ENCODE peak calls at places on chromosome 7, in four cellular contexts. T is foreskin fibroblast, P is fibroblast of lung, I is uterus. H is an unnamed sample.
A peak's percentile ranks its signal among the peaks of the same experiment; 100 is the strongest.

GRCh38 chr7:137081694-137082093 is 213.2 kb downstream of the CHRM2 start:
- DNase-seq in P (peak; percentile 98), T (peak; percentile 95), I (peak; percentile 57), H (peak; percentile 96)

GRCh38 chr7:17292858-17293257 is 5.6 kb upstream of the AHR start:
- DNase-seq in I (no peak), P (no peak), T (no peak), H (no peak)

GRCh38 chr7:137564677-137565076 is 221.1 kb upstream of the PTN start:
- DNase-seq in T (peak; percentile 15), P (no peak), I (no peak), H (no peak)

GRCh38 chr7:69693042-69693441 is 94.8 kb downstream of the AUTS2 start:
- DNase-seq in I (no peak), P (no peak), T (no peak), H (no peak)

GRCh38 chr7:133912916-133913697 is 214.0 kb upstream of the LRGUK start:
- DNase-seq in P (no peak), T (peak; percentile 18), I (no peak), H (no peak)

GRCh38 chr7:133819695-133820094 is 307.4 kb upstream of the LRGUK start:
- DNase-seq in P (no peak), I (no peak), T (no peak), H (no peak)

GRCh38 chr7:23191022-23191421 is 9.2 kb downstream of the NUP42 start:
- DNase-seq in I (no peak), P (no peak), T (no peak), H (no peak)

GRCh38 chr7:132919776-132920175 is 162.1 kb downstream of the CHCHD3 start:
- DNase-seq in T (peak; percentile 64), I (no peak), P (no peak), H (peak; percentile 19)

GRCh38 chr7:149199234-149199990 is 4.1 kb downstream of the ZNF282 start:
- DNase-seq in P (no peak), I (no peak), T (no peak), H (no peak)

GRCh38 chr7:30222519-30223213 is 61.7 kb upstream of the ZNRF2 start:
- DNase-seq in P (no peak), T (no peak), I (no peak), H (no peak)

GRCh38 chr7:133180717-133181116 is 72.2 kb upstream of the EXOC4 start:
- DNase-seq in P (no peak), T (no peak), I (no peak), H (no peak)

GRCh38 chr7:153087498-153087897 is 327.9 kb downstream of the ACTR3B start:
- DNase-seq in I (no peak), T (peak; percentile 8), P (no peak), H (no peak)

GRCh38 chr7:98126311-98127142 is 19.9 kb downstream of the LMTK2 start:
- DNase-seq in T (peak; percentile 15), I (no peak), P (no peak), H (no peak)

GRCh38 chr7:127598318-127598717 is 4.8 kb downstream of the FSCN3 start:
- DNase-seq in P (no peak), I (no peak), T (no peak), H (no peak)

GRCh38 chr7:148472406-148472805 is 118.2 kb upstream of the C7orf33 start:
- DNase-seq in P (no peak), T (no peak), I (no peak), H (no peak)

GRCh38 chr7:732094-732541 is 5.0 kb upstream of the PRKAR1B start:
- DNase-seq in I (no peak), P (peak; percentile 26), T (no peak), H (no peak)

GRCh38 chr7:20330797-20331230 is at the start of gene ITGB8:
- DNase-seq in I (peak; percentile 52), T (peak; percentile 64), P (no peak), H (no peak)

GRCh38 chr7:25720427-25720826 is 431.6 kb upstream of the NFE2L3 start:
- DNase-seq in P (peak; percentile 14), T (no peak), I (no peak), H (no peak)

GRCh38 chr7:40329601-40330153 is 194.9 kb downstream of the SUGCT start:
- DNase-seq in P (peak; percentile 74), I (no peak), T (peak; percentile 74), H (no peak)

GRCh38 chr7:134931487-134931886 is 54.8 kb upstream of the AGBL3 start:
- DNase-seq in P (peak; percentile 56), I (peak; percentile 29), T (no peak), H (no peak)

GRCh38 chr7:85896531-85896930 is 709.7 kb upstream of the SEMA3D start:
- DNase-seq in P (no peak), I (no peak), T (no peak), H (no peak)

GRCh38 chr7:6015917-6016652 is 7.0 kb downstream of the AIMP2 start:
- DNase-seq in T (peak; percentile 96), P (peak; percentile 99), I (peak; percentile 68), H (peak; percentile 91)

GRCh38 chr7:42152353-42153205 is 84.4 kb downstream of the GLI3 start:
- DNase-seq in I (no peak), T (no peak), P (no peak), H (no peak)

GRCh38 chr7:2959828-2960599 is 83.7 kb downstream of the CARD11 start:
- DNase-seq in T (no peak), P (no peak), I (no peak), H (no peak)

GRCh38 chr7:11203224-11203623 is 229.6 kb downstream of the PHF14 start:
- DNase-seq in I (no peak), P (no peak), T (no peak), H (no peak)

GRCh38 chr7:80496586-80496985 is 15.3 kb downstream of the GNAT3 start:
- DNase-seq in P (peak; percentile 23), I (no peak), T (peak; percentile 36), H (no peak)

GRCh38 chr7:36686499-36686898 is 37.8 kb downstream of the AOAH start:
- DNase-seq in I (no peak), P (no peak), T (peak; percentile 47), H (no peak)

GRCh38 chr7:1114505-1114904 is 26.6 kb downstream of the GPER1 start:
- DNase-seq in P (no peak), T (no peak), I (no peak), H (no peak)

GRCh38 chr7:105649727-105650381 is 68.6 kb upstream of the EFCAB10 start:
- DNase-seq in P (peak; percentile 63), T (peak; percentile 85), I (no peak), H (peak; percentile 54)

DNA sequence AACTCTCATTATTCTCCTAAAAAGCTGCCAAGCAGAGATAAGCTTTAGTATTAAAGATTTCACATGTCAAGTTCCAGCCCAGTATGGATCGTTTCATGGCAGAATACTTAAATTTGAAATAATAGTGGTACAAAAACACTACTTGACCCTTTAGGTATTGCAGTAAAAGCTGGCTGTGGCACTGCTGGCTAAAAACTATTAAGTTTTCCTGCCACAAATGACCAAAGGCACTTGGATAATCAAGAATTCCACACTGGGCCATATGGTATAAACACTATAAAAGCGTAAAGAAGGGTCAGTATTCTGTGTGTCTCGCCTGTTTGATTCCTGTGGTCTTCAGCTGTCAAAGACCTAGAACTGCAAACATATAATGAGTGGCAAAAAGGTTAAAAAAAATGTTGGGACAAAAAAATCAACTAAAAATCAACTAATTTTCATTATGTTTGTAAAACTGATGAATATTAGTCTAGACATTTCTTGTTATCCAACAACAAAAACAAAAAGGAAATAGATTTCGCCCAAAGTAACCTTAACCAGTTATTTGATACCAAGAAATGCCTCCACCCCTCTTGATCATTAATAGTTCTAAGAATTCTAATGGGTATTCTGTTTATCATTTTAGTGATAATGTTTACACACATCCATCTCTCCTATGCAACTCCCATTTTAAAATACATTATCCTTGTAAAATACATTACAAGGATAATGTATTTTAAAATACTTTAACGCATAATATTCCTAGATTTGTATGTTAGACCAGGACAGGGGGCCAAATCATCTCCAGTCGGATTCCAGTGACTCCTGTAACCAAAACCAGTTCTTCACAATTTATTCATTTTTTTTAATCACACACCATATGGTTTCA is 2.2 kb downstream of the CCDC71L start:
- DNase-seq in P (no peak), T (no peak), I (no peak), H (no peak)
- H3K4me3 ChIP-seq in P (peak overlapping the region; percentile 88), T (peak overlapping the region; percentile 89), I (peak overlapping the region; percentile 62), H (peak overlapping the region; percentile 83)

GRCh38 chr7:50227623-50228618 is 76.6 kb upstream of the IKZF1 start:
- DNase-seq in T (no peak), P (no peak), I (no peak), H (no peak)

GRCh38 chr7:50226139-50226538 is 78.4 kb upstream of the IKZF1 start:
- DNase-seq in P (no peak), I (no peak), T (no peak), H (no peak)

GRCh38 chr7:50226669-50227068 is 77.8 kb upstream of the IKZF1 start:
- DNase-seq in P (no peak), I (no peak), T (no peak), H (no peak)

GRCh38 chr7:50229964-50230363 is 74.6 kb upstream of the IKZF1 start:
- DNase-seq in I (no peak), T (no peak), P (no peak), H (no peak)
- TF ChIP-seq CTCF in I (no peak), T (no peak), P (no peak), H (no peak)

GRCh38 chr7:27193335-27194001 is 6.4 kb downstream of the HOXA13 start:
- DNase-seq in T (peak; percentile 63), I (no peak), P (no peak), H (no peak)
- H3K4me3 ChIP-seq in T (peak overlapping the region; percentile 93), I (peak overlapping the region; percentile 55), P (no peak overlapping the region), H (no peak overlapping the region)

DNA sequence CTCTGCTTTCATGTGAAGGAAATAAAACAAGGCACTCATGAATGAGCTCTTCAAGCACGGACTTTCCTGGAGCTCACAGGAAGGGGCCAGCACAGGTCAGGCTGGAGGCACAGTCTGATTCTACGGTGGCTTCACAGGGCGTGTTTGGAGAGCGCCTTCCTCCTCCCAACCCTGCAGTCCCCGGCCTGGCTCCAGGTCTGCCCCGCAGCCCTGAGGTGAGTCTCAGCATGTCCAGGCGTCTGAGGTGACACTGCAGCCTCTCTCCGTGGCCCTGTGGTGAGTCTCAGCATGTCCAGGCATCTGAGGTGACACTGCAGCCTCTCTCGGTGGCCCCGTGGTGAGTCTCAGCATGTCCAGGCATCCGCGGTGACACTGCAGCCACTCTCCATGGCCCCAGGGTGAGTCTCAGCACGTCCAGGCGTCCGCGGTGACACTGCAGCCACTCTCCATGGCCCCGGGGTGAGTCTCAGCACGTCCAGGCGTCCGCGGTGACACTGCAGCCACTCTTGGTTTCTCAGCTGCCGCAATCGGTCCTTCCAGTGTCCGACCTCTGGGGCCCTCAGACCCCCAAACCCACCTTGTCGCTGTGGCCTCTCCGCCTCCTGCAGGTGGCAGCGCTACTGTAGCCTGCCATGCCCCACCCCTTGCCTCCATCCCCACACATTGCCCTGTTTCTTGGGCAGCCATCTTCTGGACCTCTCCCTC is 381.7 kb downstream of the DNAJB6 start:
- DNase-seq in T (no peak), P (no peak), I (no peak), H (no peak)
- TF ChIP-seq CTCF in T (no peak), P (no peak), I (no peak), H (no peak)